ENCODE peak calls at places on chromosome X, in ten cellular contexts. V, Y, U, I, S, D, L, B, N and A are unnamed samples.

GRCh38 chrX:8005678-8006347 is 78.6 kb upstream of the PNPLA4 start:
- DNase-seq in V (no peak), Y (no peak), U (no peak), I (no peak), S (no peak), D (no peak), L (no peak), B (no peak), N (no peak), A (no peak)

GRCh38 chrX:6184900-6185515 is 43.7 kb downstream of the NLGN4X start:
- DNase-seq in V (no peak), Y (no peak), U (no peak), I (no peak), S (no peak), D (no peak), L (no peak), B (no peak), N (no peak), A (no peak)

GRCh38 chrX:34879876-34880275 is 62.7 kb upstream of the FAM47B start:
- DNase-seq in V (no peak), Y (no peak), U (no peak), I (no peak), S (no peak), D (no peak), L (no peak), B (no peak), N (no peak), A (no peak)

GRCh38 chrX:44931441-44931973 is 58.5 kb downstream of the KDM6A start:
- DNase-seq in V (no peak), Y (no peak), U (no peak), I (no peak), S (no peak), D (no peak), L (no peak), B (no peak), N (no peak), A (no peak)

GRCh38 chrX:129347291-129347690 is 176.0 kb downstream of the SMARCA1 start:
- DNase-seq in V (no peak), Y (no peak), U (no peak), I (no peak), S (peak), D (no peak), L (no peak), B (no peak), N (no peak), A (no peak)

GRCh38 chrX:38987135-38987780 is 186.0 kb downstream of the MID1IP1 start:
- DNase-seq in V (no peak), Y (peak), U (no peak), I (no peak), S (no peak), D (no peak), L (no peak), B (no peak), N (no peak), A (no peak)

GRCh38 chrX:38220024-38220935 is at the start of gene SRPX:
- DNase-seq in V (peak), Y (peak), U (peak), I (no peak), S (peak), D (peak), L (peak), B (peak), N (peak), A (peak)

GRCh38 chrX:68696267-68696666 is 48.8 kb downstream of the STARD8 start:
- DNase-seq in V (no peak), Y (no peak), U (no peak), I (no peak), S (no peak), D (no peak), L (no peak), B (no peak), N (no peak), A (peak)

GRCh38 chrX:17655232-17656034 is 81.9 kb upstream of the SCML1 start:
- DNase-seq in V (no peak), Y (peak), U (no peak), I (no peak), S (no peak), D (no peak), L (no peak), B (no peak), N (no peak), A (no peak)

GRCh38 chrX:155031657-155032056 is 5.0 kb downstream of the FUNDC2 start:
- DNase-seq in V (no peak), Y (no peak), U (no peak), I (no peak), S (no peak), D (no peak), L (no peak), B (no peak), N (no peak), A (no peak)

GRCh38 chrX:140362861-140363260 is 142.0 kb downstream of the SOX3 start:
- DNase-seq in V (no peak), Y (no peak), U (no peak), I (no peak), S (no peak), D (no peak), L (no peak), B (no peak), N (no peak), A (no peak)

GRCh38 chrX:50799531-50799961 is 14.4 kb downstream of the SHROOM4 start:
- DNase-seq in V (no peak), Y (peak), U (no peak), I (peak), S (no peak), D (no peak), L (no peak), B (no peak), N (no peak), A (no peak)

GRCh38 chrX:34578237-34578636 is 78.8 kb downstream of the TMEM47 start:
- DNase-seq in V (peak), Y (peak), U (peak), I (no peak), S (no peak), D (peak), L (no peak), B (no peak), N (no peak), A (peak)

GRCh38 chrX:50067435-50068292 is 133.1 kb downstream of the AKAP4 start:
- DNase-seq in V (peak), Y (peak), U (no peak), I (no peak), S (no peak), D (peak), L (no peak), B (peak), N (no peak), A (no peak)

GRCh38 chrX:13000311-13000811 is 25.5 kb downstream of the TMSB4X start:
- DNase-seq in V (no peak), Y (no peak), U (peak), I (no peak), S (no peak), D (no peak), L (no peak), B (no peak), N (no peak), A (no peak)

GRCh38 chrX:111869639-111870034 is 6.3 kb upstream of the TRPC5OS start:
- DNase-seq in V (peak), Y (peak), U (peak), I (no peak), S (peak), D (peak), L (peak), B (peak), N (no peak), A (peak)

GRCh38 chrX:10634681-10635161 is 14.3 kb upstream of the MID1 start:
- DNase-seq in V (peak), Y (peak), U (no peak), I (peak), S (peak), D (no peak), L (no peak), B (no peak), N (peak), A (no peak)

GRCh38 chrX:46840946-46841740 is 4.3 kb downstream of the RP2 start:
- DNase-seq in V (no peak), Y (no peak), U (no peak), I (no peak), S (no peak), D (peak), L (no peak), B (no peak), N (no peak), A (no peak)

GRCh38 chrX:46838974-46839480 is 2.2 kb downstream of the RP2 start:
- DNase-seq in V (no peak), Y (peak), U (no peak), I (no peak), S (no peak), D (no peak), L (no peak), B (no peak), N (no peak), A (no peak)

GRCh38 chrX:46837543-46838481 is 969 bp downstream of the RP2 start:
- DNase-seq in V (peak), Y (peak), U (no peak), I (no peak), S (no peak), D (no peak), L (no peak), B (no peak), N (no peak), A (peak)

GRCh38 chrX:46838482-46838857 is 1.6 kb downstream of the RP2 start:
- DNase-seq in V (no peak), Y (peak), U (no peak), I (no peak), S (no peak), D (no peak), L (no peak), B (no peak), N (no peak), A (no peak)

GRCh38 chrX:46836701-46837542 is at the start of gene RP2:
- DNase-seq in V (peak), Y (peak), U (peak), I (peak), S (peak), D (peak), L (peak), B (peak), N (peak), A (peak)
- TF ChIP-seq POLR2A in V (peak), Y (peak), U (peak), I (peak), S (peak), D (peak), L (peak), B (peak), N (peak), A (peak)

GRCh38 chrX:9466115-9466495 is 1.2 kb downstream of the TBL1X start:
- DNase-seq in V (peak), Y (peak), U (peak), I (peak), S (no peak), D (peak), L (peak), B (peak), N (peak), A (peak)
- TF ChIP-seq POLR2A in V (no peak), Y (no peak), U (no peak), I (no peak), S (no peak), D (no peak), L (no peak), B (no peak), N (no peak), A (peak)

GRCh38 chrX:153927936-153928760 is 2.1 kb upstream of the ARHGAP4 start:
- DNase-seq in V (peak), Y (peak), U (peak), I (peak), S (peak), D (peak), L (peak), B (peak), N (peak), A (peak)
- TF ChIP-seq POLR2A in V (peak), Y (peak), U (peak), I (no peak), S (peak), D (peak), L (no peak), B (peak), N (peak), A (peak)

GRCh38 chrX:40175416-40176255 is 77.9 kb upstream of the BCOR start:
- DNase-seq in V (peak), Y (no peak), U (peak), I (peak), S (no peak), D (peak), L (peak), B (peak), N (peak), A (peak)
- TF ChIP-seq POLR2A in V (no peak), Y (no peak), U (peak), I (no peak), S (peak), D (peak), L (no peak), B (peak), N (no peak), A (peak)

GRCh38 chrX:49040376-49040955 is 2.7 kb downstream of the TFE3 start:
- DNase-seq in V (peak), Y (peak), U (no peak), I (no peak), S (no peak), D (peak), L (no peak), B (no peak), N (no peak), A (no peak)
- TF ChIP-seq POLR2A in V (no peak), Y (no peak), U (no peak), I (no peak), S (no peak), D (no peak), L (no peak), B (no peak), N (no peak), A (no peak)